ENCODE peak calls at places on chromosomes 12 and 14, in six cellular contexts. One of them, this sample, is unnamed.

GRCh38 chr14:65478017-65478416 is 65.5 kb downstream of the FUT8 start:
- DNase-seq in cardiac muscle cell: no peak
- DNase-seq in gastrocnemius medialis: no peak
- DNase-seq in ACHN: no peak
- DNase-seq in NCI-H446 treated with DMSO at 0.1 percent for 48 hours: no peak
- DNase-seq in stimulated activated CD4-positive, alpha-beta T cell treated with anti-CD3 and anti-CD28 coated beads, TNF-alpha, amount 100 ng/mL, for 4 hours: no peak
- DNase-seq in this sample: no peak

GRCh38 chr14:25308244-25308643 is 258.3 kb upstream of the STXBP6 start:
- DNase-seq in cardiac muscle cell: no peak
- DNase-seq in gastrocnemius medialis: no peak
- DNase-seq in ACHN: no peak
- DNase-seq in NCI-H446 treated with DMSO at 0.1 percent for 48 hours: no peak
- DNase-seq in stimulated activated CD4-positive, alpha-beta T cell treated with anti-CD3 and anti-CD28 coated beads, TNF-alpha, amount 100 ng/mL, for 4 hours: no peak
- DNase-seq in this sample: peak; percentile 28

GRCh38 chr14:102554835-102555819 is 37.3 kb upstream of the RCOR1 start:
- DNase-seq in cardiac muscle cell: peak; percentile 75
- DNase-seq in gastrocnemius medialis: peak; percentile 30
- DNase-seq in ACHN: peak; percentile 50
- DNase-seq in NCI-H446 treated with DMSO at 0.1 percent for 48 hours: no peak
- DNase-seq in stimulated activated CD4-positive, alpha-beta T cell treated with anti-CD3 and anti-CD28 coated beads, TNF-alpha, amount 100 ng/mL, for 4 hours: peak; percentile 45
- DNase-seq in this sample: no peak

GRCh38 chr12:14771651-14772137 is 31.6 kb downstream of the WBP11 start:
- DNase-seq in cardiac muscle cell: no peak
- DNase-seq in gastrocnemius medialis: no peak
- DNase-seq in ACHN: peak; percentile 43
- DNase-seq in NCI-H446 treated with DMSO at 0.1 percent for 48 hours: no peak
- DNase-seq in stimulated activated CD4-positive, alpha-beta T cell treated with anti-CD3 and anti-CD28 coated beads, TNF-alpha, amount 100 ng/mL, for 4 hours: peak; percentile 24
- DNase-seq in this sample: no peak

GRCh38 chr12:54932691-54933090 is 51.9 kb downstream of the TESPA1 start:
- DNase-seq in cardiac muscle cell: no peak
- DNase-seq in gastrocnemius medialis: no peak
- DNase-seq in ACHN: no peak
- DNase-seq in NCI-H446 treated with DMSO at 0.1 percent for 48 hours: no peak
- DNase-seq in stimulated activated CD4-positive, alpha-beta T cell treated with anti-CD3 and anti-CD28 coated beads, TNF-alpha, amount 100 ng/mL, for 4 hours: no peak
- DNase-seq in this sample: no peak

GRCh38 chr14:76720382-76720813 is 40.9 kb upstream of the VASH1 start:
- DNase-seq in cardiac muscle cell: peak; percentile 81
- DNase-seq in gastrocnemius medialis: peak; percentile 67
- DNase-seq in ACHN: peak; percentile 12
- DNase-seq in NCI-H446 treated with DMSO at 0.1 percent for 48 hours: no peak
- DNase-seq in stimulated activated CD4-positive, alpha-beta T cell treated with anti-CD3 and anti-CD28 coated beads, TNF-alpha, amount 100 ng/mL, for 4 hours: no peak
- DNase-seq in this sample: no peak

GRCh38 chr12:26906704-26907103 is 31.1 kb downstream of the INTS13 start:
- DNase-seq in cardiac muscle cell: no peak
- DNase-seq in gastrocnemius medialis: no peak
- DNase-seq in ACHN: no peak
- DNase-seq in NCI-H446 treated with DMSO at 0.1 percent for 48 hours: no peak
- DNase-seq in stimulated activated CD4-positive, alpha-beta T cell treated with anti-CD3 and anti-CD28 coated beads, TNF-alpha, amount 100 ng/mL, for 4 hours: no peak
- DNase-seq in this sample: no peak

GRCh38 chr12:107775093-107775721 is 703 bp downstream of the ASCL4 start:
- DNase-seq in cardiac muscle cell: peak; percentile 68
- DNase-seq in gastrocnemius medialis: no peak
- DNase-seq in ACHN: no peak
- DNase-seq in NCI-H446 treated with DMSO at 0.1 percent for 48 hours: no peak
- DNase-seq in stimulated activated CD4-positive, alpha-beta T cell treated with anti-CD3 and anti-CD28 coated beads, TNF-alpha, amount 100 ng/mL, for 4 hours: no peak
- DNase-seq in this sample: no peak

GRCh38 chr12:109571773-109572505 is 1.4 kb downstream of the MMAB start:
- DNase-seq in cardiac muscle cell: no peak
- DNase-seq in gastrocnemius medialis: no peak
- DNase-seq in ACHN: no peak
- DNase-seq in NCI-H446 treated with DMSO at 0.1 percent for 48 hours: no peak
- DNase-seq in stimulated activated CD4-positive, alpha-beta T cell treated with anti-CD3 and anti-CD28 coated beads, TNF-alpha, amount 100 ng/mL, for 4 hours: no peak
- DNase-seq in this sample: no peak

GRCh38 chr12:51329742-51330141 is 5.8 kb upstream of the BIN2 start:
- DNase-seq in cardiac muscle cell: no peak
- DNase-seq in gastrocnemius medialis: no peak
- DNase-seq in ACHN: no peak
- DNase-seq in NCI-H446 treated with DMSO at 0.1 percent for 48 hours: no peak
- DNase-seq in stimulated activated CD4-positive, alpha-beta T cell treated with anti-CD3 and anti-CD28 coated beads, TNF-alpha, amount 100 ng/mL, for 4 hours: no peak
- DNase-seq in this sample: no peak

GRCh38 chr14:38399652-38400051 is 143.8 kb upstream of the CLEC14A start:
- DNase-seq in cardiac muscle cell: no peak
- DNase-seq in gastrocnemius medialis: no peak
- DNase-seq in ACHN: no peak
- DNase-seq in NCI-H446 treated with DMSO at 0.1 percent for 48 hours: no peak
- DNase-seq in stimulated activated CD4-positive, alpha-beta T cell treated with anti-CD3 and anti-CD28 coated beads, TNF-alpha, amount 100 ng/mL, for 4 hours: no peak
- DNase-seq in this sample: no peak

GRCh38 chr12:110733089-110733715 is 9.5 kb downstream of the PPP1CC start:
- DNase-seq in cardiac muscle cell: no peak
- DNase-seq in gastrocnemius medialis: no peak
- DNase-seq in ACHN: no peak
- DNase-seq in NCI-H446 treated with DMSO at 0.1 percent for 48 hours: no peak
- DNase-seq in stimulated activated CD4-positive, alpha-beta T cell treated with anti-CD3 and anti-CD28 coated beads, TNF-alpha, amount 100 ng/mL, for 4 hours: no peak
- DNase-seq in this sample: peak; percentile 67

GRCh38 chr12:52351196-52352059 is 15.9 kb downstream of the KRT85 start:
- DNase-seq in cardiac muscle cell: no peak
- DNase-seq in gastrocnemius medialis: no peak
- DNase-seq in ACHN: no peak
- DNase-seq in NCI-H446 treated with DMSO at 0.1 percent for 48 hours: peak; percentile 44
- DNase-seq in stimulated activated CD4-positive, alpha-beta T cell treated with anti-CD3 and anti-CD28 coated beads, TNF-alpha, amount 100 ng/mL, for 4 hours: no peak
- DNase-seq in this sample: no peak

GRCh38 chr12:21301-22189 is 45.0 kb upstream of the IQSEC3 start:
- DNase-seq in cardiac muscle cell: no peak
- DNase-seq in gastrocnemius medialis: no peak
- DNase-seq in ACHN: peak; percentile 1
- DNase-seq in NCI-H446 treated with DMSO at 0.1 percent for 48 hours: no peak
- DNase-seq in stimulated activated CD4-positive, alpha-beta T cell treated with anti-CD3 and anti-CD28 coated beads, TNF-alpha, amount 100 ng/mL, for 4 hours: no peak
- DNase-seq in this sample: peak; percentile 2

GRCh38 chr12:53624453-53624852 is 1.7 kb downstream of the ATF7 start:
- DNase-seq in cardiac muscle cell: no peak
- DNase-seq in gastrocnemius medialis: no peak
- DNase-seq in ACHN: no peak
- DNase-seq in NCI-H446 treated with DMSO at 0.1 percent for 48 hours: no peak
- DNase-seq in stimulated activated CD4-positive, alpha-beta T cell treated with anti-CD3 and anti-CD28 coated beads, TNF-alpha, amount 100 ng/mL, for 4 hours: no peak
- DNase-seq in this sample: no peak

GRCh38 chr12:105729372-105729771 is 398.9 kb downstream of the C12orf75 start:
- DNase-seq in cardiac muscle cell: no peak
- DNase-seq in gastrocnemius medialis: no peak
- DNase-seq in ACHN: no peak
- DNase-seq in NCI-H446 treated with DMSO at 0.1 percent for 48 hours: no peak
- DNase-seq in stimulated activated CD4-positive, alpha-beta T cell treated with anti-CD3 and anti-CD28 coated beads, TNF-alpha, amount 100 ng/mL, for 4 hours: no peak
- DNase-seq in this sample: no peak

GRCh38 chr12:116604883-116605641 is 45.9 kb downstream of the MAP1LC3B2 start:
- DNase-seq in cardiac muscle cell: no peak
- DNase-seq in gastrocnemius medialis: no peak
- DNase-seq in ACHN: no peak
- DNase-seq in NCI-H446 treated with DMSO at 0.1 percent for 48 hours: peak; percentile 85
- DNase-seq in stimulated activated CD4-positive, alpha-beta T cell treated with anti-CD3 and anti-CD28 coated beads, TNF-alpha, amount 100 ng/mL, for 4 hours: no peak
- DNase-seq in this sample: no peak

GRCh38 chr12:6372403-6373003 is 2.9 kb downstream of the SCNN1A start:
- DNase-seq in cardiac muscle cell: no peak
- DNase-seq in gastrocnemius medialis: no peak
- DNase-seq in ACHN: peak; percentile 95
- DNase-seq in NCI-H446 treated with DMSO at 0.1 percent for 48 hours: no peak
- DNase-seq in stimulated activated CD4-positive, alpha-beta T cell treated with anti-CD3 and anti-CD28 coated beads, TNF-alpha, amount 100 ng/mL, for 4 hours: no peak
- DNase-seq in this sample: peak; percentile 63

GRCh38 chr12:121059031-121059898 is 20.2 kb upstream of the OASL start:
- DNase-seq in cardiac muscle cell: no peak
- DNase-seq in gastrocnemius medialis: no peak
- DNase-seq in ACHN: no peak
- DNase-seq in NCI-H446 treated with DMSO at 0.1 percent for 48 hours: no peak
- DNase-seq in stimulated activated CD4-positive, alpha-beta T cell treated with anti-CD3 and anti-CD28 coated beads, TNF-alpha, amount 100 ng/mL, for 4 hours: no peak
- DNase-seq in this sample: no peak

GRCh38 chr12:47679785-47680184 is 26.0 kb downstream of the RPAP3 start:
- DNase-seq in cardiac muscle cell: no peak
- DNase-seq in gastrocnemius medialis: no peak
- DNase-seq in ACHN: no peak
- DNase-seq in NCI-H446 treated with DMSO at 0.1 percent for 48 hours: no peak
- DNase-seq in stimulated activated CD4-positive, alpha-beta T cell treated with anti-CD3 and anti-CD28 coated beads, TNF-alpha, amount 100 ng/mL, for 4 hours: no peak
- DNase-seq in this sample: no peak

GRCh38 chr12:122393822-122394221 is 28.6 kb downstream of the CLIP1 start:
- DNase-seq in cardiac muscle cell: no peak
- DNase-seq in gastrocnemius medialis: no peak
- DNase-seq in ACHN: no peak
- DNase-seq in NCI-H446 treated with DMSO at 0.1 percent for 48 hours: no peak
- DNase-seq in stimulated activated CD4-positive, alpha-beta T cell treated with anti-CD3 and anti-CD28 coated beads, TNF-alpha, amount 100 ng/mL, for 4 hours: no peak
- DNase-seq in this sample: no peak

GRCh38 chr12:128259556-128260070 is 7.4 kb upstream of the TMEM132C start:
- DNase-seq in cardiac muscle cell: peak; percentile 78
- DNase-seq in gastrocnemius medialis: no peak
- DNase-seq in ACHN: peak; percentile 48
- DNase-seq in NCI-H446 treated with DMSO at 0.1 percent for 48 hours: no peak
- DNase-seq in stimulated activated CD4-positive, alpha-beta T cell treated with anti-CD3 and anti-CD28 coated beads, TNF-alpha, amount 100 ng/mL, for 4 hours: no peak
- DNase-seq in this sample: peak; percentile 57

GRCh38 chr14:97290977-97291376 is 493.8 kb downstream of the VRK1 start:
- DNase-seq in cardiac muscle cell: no peak
- DNase-seq in gastrocnemius medialis: no peak
- DNase-seq in ACHN: no peak
- DNase-seq in NCI-H446 treated with DMSO at 0.1 percent for 48 hours: no peak
- DNase-seq in stimulated activated CD4-positive, alpha-beta T cell treated with anti-CD3 and anti-CD28 coated beads, TNF-alpha, amount 100 ng/mL, for 4 hours: no peak
- DNase-seq in this sample: no peak

GRCh38 chr12:12333407-12333831 is 16.6 kb downstream of the MANSC1 start:
- DNase-seq in cardiac muscle cell: no peak
- DNase-seq in gastrocnemius medialis: no peak
- DNase-seq in ACHN: peak; percentile 24
- DNase-seq in NCI-H446 treated with DMSO at 0.1 percent for 48 hours: no peak
- DNase-seq in stimulated activated CD4-positive, alpha-beta T cell treated with anti-CD3 and anti-CD28 coated beads, TNF-alpha, amount 100 ng/mL, for 4 hours: no peak
- DNase-seq in this sample: no peak

GRCh38 chr12:111137968-111138367 is 217.6 kb upstream of the MYL2 start:
- DNase-seq in cardiac muscle cell: no peak
- DNase-seq in gastrocnemius medialis: no peak
- DNase-seq in ACHN: no peak
- DNase-seq in NCI-H446 treated with DMSO at 0.1 percent for 48 hours: no peak
- DNase-seq in stimulated activated CD4-positive, alpha-beta T cell treated with anti-CD3 and anti-CD28 coated beads, TNF-alpha, amount 100 ng/mL, for 4 hours: no peak
- DNase-seq in this sample: peak; percentile 18